ENCODE peak calls at places on chromosomes 16 and 17, in four cellular contexts. H is heart left ventricle, F is suprapubic skin, C is dorsolateral prefrontal cortex. A is an unnamed sample.

GRCh38 chr16:10616744-10617640 is 36.6 kb upstream of the EMP2 start:
- DNase-seq in F (peak), C (no peak), H (peak), A (peak)

GRCh38 chr17:41340934-41341861 is 9.4 kb downstream of the KRT33A start:
- DNase-seq in F (no peak), H (no peak), C (no peak), A (no peak)

GRCh38 chr17:45384047-45384799 is 48.4 kb downstream of the ARHGAP27 start:
- DNase-seq in F (no peak), C (no peak), H (no peak), A (no peak)

GRCh38 chr16:76653390-76654026 is 376.3 kb downstream of the CNTNAP4 start:
- DNase-seq in H (no peak), C (no peak), F (no peak), A (no peak)

GRCh38 chr16:25895371-25895770 is 203.6 kb downstream of the HS3ST4 start:
- DNase-seq in F (no peak), H (no peak), C (no peak), A (no peak)

GRCh38 chr16:26335236-26335809 is 643.6 kb downstream of the HS3ST4 start:
- DNase-seq in C (no peak), H (no peak), F (no peak), A (no peak)

GRCh38 chr16:82506734-82507133 is 120.0 kb upstream of the CDH13 start:
- DNase-seq in H (no peak), F (no peak), C (no peak), A (no peak)

GRCh38 chr17:64492481-64493109 is 4.3 kb downstream of the POLG2 start:
- DNase-seq in C (no peak), H (no peak), F (no peak), A (no peak)

GRCh38 chr16:3503513-3503912 is 2.7 kb downstream of the CLUAP1 start:
- DNase-seq in H (no peak), F (no peak), C (no peak), A (no peak)

GRCh38 chr16:89363621-89364393 is 126.6 kb downstream of the ANKRD11 start:
- DNase-seq in F (no peak), H (no peak), C (no peak), A (no peak)

GRCh38 chr17:58965221-58965620 is 141.5 kb downstream of the TRIM37 start:
- DNase-seq in H (no peak), F (no peak), C (no peak), A (no peak)

GRCh38 chr16:14462811-14463210 is 167.2 kb downstream of the PARN start:
- DNase-seq in H (no peak), C (no peak), F (no peak), A (no peak)

GRCh38 chr16:55041540-55042234 is 111.0 kb downstream of the IRX5 start:
- DNase-seq in F (no peak), C (no peak), H (no peak), A (no peak)
- H3K4me3 ChIP-seq in F (no peak), C (no peak), H (no peak), A (no peak)

GRCh38 chr16:54928421-54929089 is 2.1 kb upstream of the IRX5 start:
- DNase-seq in C (no peak), F (peak), H (peak), A (no peak)

GRCh38 chr16:54928016-54928356 is 2.7 kb upstream of the IRX5 start:
- DNase-seq in C (no peak), H (no peak), F (peak), A (no peak)

GRCh38 chr16:54923988-54924387 is 6.7 kb upstream of the IRX5 start:
- DNase-seq in H (no peak), C (no peak), F (no peak), A (no peak)

GRCh38 chr16:54927125-54928015 is 3.3 kb upstream of the IRX5 start:
- DNase-seq in H (no peak), F (no peak), C (no peak), A (no peak)

DNA sequence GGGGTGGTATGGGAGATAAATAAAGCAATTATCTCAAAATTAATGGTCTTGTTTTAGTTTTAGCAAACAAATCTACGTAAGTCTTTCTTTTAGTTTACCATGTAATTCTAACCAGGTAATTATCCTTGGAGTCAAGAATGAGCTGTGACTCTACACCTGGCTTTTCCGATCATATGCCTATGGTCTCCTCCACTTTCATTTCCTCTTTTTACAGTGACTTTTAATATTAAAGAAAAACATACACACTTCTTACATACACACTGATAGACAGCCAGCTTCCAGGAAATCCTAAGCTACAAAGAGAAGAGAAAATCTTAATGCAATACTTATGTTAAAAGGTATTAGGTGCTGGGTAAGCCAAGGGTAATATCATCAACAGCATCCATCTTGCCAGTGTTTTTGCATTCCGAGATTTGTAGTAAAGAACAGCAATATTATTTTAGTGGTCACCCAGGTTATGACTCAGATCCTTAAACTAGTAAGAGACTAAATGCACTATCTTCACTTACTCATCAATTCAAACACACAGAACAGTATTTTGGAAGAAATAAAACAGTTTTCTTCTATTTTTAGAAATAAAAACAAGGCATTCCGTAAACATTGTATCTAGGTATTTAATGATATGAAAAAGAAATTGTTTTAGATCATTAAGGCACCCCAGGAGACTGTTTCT is 4.4 kb upstream of the IRX5 start:
- DNase-seq in C (no peak), F (no peak), H (no peak), A (no peak)
- H3K4me3 ChIP-seq in C (no peak), F (peak), H (peak), A (no peak)

DNA sequence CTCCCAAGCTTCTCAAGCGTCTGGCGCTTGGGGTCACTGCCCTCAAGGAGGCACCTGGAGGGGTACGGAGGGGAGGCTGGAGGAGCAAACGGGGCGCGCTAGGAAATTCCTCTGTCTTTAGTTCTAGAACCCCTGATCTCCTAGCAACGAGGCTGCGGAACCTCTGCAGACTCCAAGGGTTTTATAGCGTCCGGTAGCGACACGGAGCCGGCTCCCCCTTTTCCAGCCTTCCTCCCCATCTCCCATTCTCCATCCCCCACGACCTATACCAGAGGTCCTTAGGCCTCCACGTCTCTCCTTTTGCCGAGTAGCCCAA is 601 bp upstream of the CDIPT start:
- DNase-seq in C (no peak), F (no peak), H (no peak), A (no peak)
- H3K4me3 ChIP-seq in C (peak), F (peak), H (peak), A (no peak)

GRCh38 chr16:2196981-2197511 is 641 bp upstream of the CASKIN1 start:
- DNase-seq in C (no peak), H (no peak), F (no peak), A (no peak)

GRCh38 chr16:2194852-2195315 is 1.5 kb downstream of the CASKIN1 start:
- DNase-seq in F (no peak), C (no peak), H (no peak), A (no peak)

GRCh38 chr16:2197765-2198164 is 1.4 kb upstream of the CASKIN1 start:
- DNase-seq in C (no peak), F (no peak), H (no peak), A (no peak)

GRCh38 chr16:2195316-2196161 is 866 bp downstream of the CASKIN1 start:
- DNase-seq in H (no peak), F (no peak), C (no peak), A (no peak)

DNA sequence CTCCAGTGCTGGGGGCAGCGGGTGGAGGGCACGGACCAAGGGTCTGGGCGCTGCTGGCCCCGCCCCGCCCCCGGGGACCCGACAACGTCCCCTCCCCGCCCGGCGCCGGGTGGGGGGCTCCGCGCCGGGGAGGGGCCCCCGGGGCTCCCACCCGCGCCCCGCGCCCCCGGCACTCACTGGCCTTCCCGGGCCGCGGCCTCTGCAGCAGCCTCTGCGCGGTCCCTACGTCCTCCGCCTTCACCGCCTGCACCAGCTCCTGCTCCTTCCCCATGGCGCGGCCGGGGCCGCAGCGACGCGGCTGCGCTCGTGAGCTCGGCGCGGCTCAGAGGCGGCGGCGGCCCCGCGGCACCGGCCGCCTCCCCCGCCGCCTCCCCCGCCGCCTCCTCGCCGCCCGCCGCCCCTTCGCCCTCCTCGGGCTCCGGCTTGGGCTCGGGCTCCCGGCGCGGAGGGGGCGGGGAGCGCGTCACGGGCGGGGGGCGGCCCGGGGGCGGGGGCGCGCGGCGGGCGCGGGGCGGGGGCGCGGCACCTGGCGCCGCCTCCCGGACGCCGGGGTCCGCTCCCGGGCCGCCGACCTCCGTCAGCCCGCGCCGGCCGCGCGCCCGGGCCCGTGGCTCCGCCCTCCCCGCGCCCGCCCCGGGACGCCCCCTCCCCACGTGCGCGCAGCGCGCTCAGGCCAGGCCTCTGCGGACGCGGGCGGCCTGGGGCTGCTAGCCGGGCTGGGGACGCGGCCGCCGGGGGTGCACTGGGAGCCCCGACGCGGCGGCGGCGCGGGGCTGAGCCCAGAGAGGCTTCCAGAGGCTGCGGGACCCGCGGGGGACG is at the start of gene CASKIN1:
- DNase-seq in H (no peak), F (no peak), C (no peak), A (no peak)
- H3K4me3 ChIP-seq in H (peak), F (peak), C (peak), A (peak)

GRCh38 chr17:4636474-4637100 is 4.9 kb downstream of the ALOX15 start:
- DNase-seq in C (no peak), H (no peak), F (no peak), A (no peak)

GRCh38 chr17:4633643-4634042 is 7.8 kb downstream of the ALOX15 start:
- DNase-seq in C (no peak), H (no peak), F (no peak), A (no peak)

GRCh38 chr17:4632583-4632923 is 8.9 kb downstream of the ALOX15 start:
- DNase-seq in C (no peak), H (no peak), F (no peak), A (no peak)

GRCh38 chr17:4634981-4635380 is 6.5 kb downstream of the ALOX15 start:
- DNase-seq in H (no peak), F (no peak), C (no peak), A (no peak)

GRCh38 chr17:4635823-4636375 is 5.6 kb downstream of the ALOX15 start:
- DNase-seq in C (no peak), H (peak), F (no peak), A (no peak)
- H3K4me3 ChIP-seq in C (no peak), H (no peak), F (no peak), A (no peak)

GRCh38 chr16:30786936-30787612 is at the start of gene ZNF629:
- DNase-seq in C (peak), F (no peak), H (peak), A (peak)
- H3K4me3 ChIP-seq in C (peak), F (peak), H (peak), A (peak)

GRCh38 chr17:1107083-1107776 is 72.6 kb downstream of the ABR start:
- DNase-seq in C (no peak), F (no peak), H (no peak), A (no peak)
- H3K4me3 ChIP-seq in C (peak), F (peak), H (peak), A (no peak)